ENCODE peak calls at places on chromosomes 12 and 14, in eight cellular contexts. L is Kasumi-1; X is foreskin keratinocyte; N is GM18507; O is CD8-positive, alpha-beta memory T cell; F is hepatic stellate cell; I is Peyer's patch; Q is activated CD4-positive, alpha-beta T cell treated with anti-CD3 and anti-CD28 coated beads, Interleukin-2, amount 10 ng/mL, durations not matched to agents 24 days and 14 days. K is an unnamed sample.

GRCh38 chr12:6074979-6075585 is 49.4 kb downstream of the VWF start:
- DNase-seq in L (no peak), Q (peak), F (peak), O (peak), I (peak), N (no peak), X (no peak), K (no peak)

GRCh38 chr12:67720383-67720856 is 71.9 kb downstream of the DYRK2 start:
- DNase-seq in N (no peak), F (peak), X (no peak), I (no peak), L (no peak), Q (no peak), O (no peak), K (no peak)

GRCh38 chr14:63939006-63939270 is 86.1 kb downstream of the SYNE2 start:
- DNase-seq in F (no peak), N (no peak), O (no peak), Q (no peak), I (no peak), L (no peak), X (no peak), K (no peak)

GRCh38 chr12:114676142-114676741 is 7.7 kb downstream of the TBX3 start:
- DNase-seq in Q (no peak), X (peak), L (no peak), F (no peak), N (no peak), O (no peak), I (no peak), K (no peak)

GRCh38 chr14:53882684-53883083 is 73.9 kb downstream of the BMP4 start:
- DNase-seq in X (no peak), O (no peak), N (no peak), L (no peak), Q (no peak), F (no peak), I (no peak), K (no peak)

GRCh38 chr12:68268971-68269370 is 15.6 kb upstream of the IL22 start:
- DNase-seq in I (no peak), X (no peak), O (no peak), N (no peak), F (no peak), Q (no peak), L (no peak), K (no peak)

GRCh38 chr12:64895541-64895940 is 71.1 kb downstream of the TBC1D30 start:
- DNase-seq in O (no peak), L (no peak), F (no peak), N (no peak), X (peak), I (no peak), Q (no peak), K (no peak)

GRCh38 chr12:2451025-2451424 is 343.7 kb upstream of the FKBP4 start:
- DNase-seq in F (peak), N (no peak), I (no peak), L (no peak), X (no peak), O (no peak), Q (no peak), K (no peak)

GRCh38 chr12:64916431-64916830 is 92.0 kb downstream of the TBC1D30 start:
- DNase-seq in O (no peak), Q (no peak), L (no peak), I (no peak), X (no peak), N (no peak), F (no peak), K (no peak)

GRCh38 chr14:21106191-21106505 is 5.3 kb downstream of the TMEM253 start:
- DNase-seq in F (no peak), N (no peak), I (no peak), L (no peak), X (peak), Q (no peak), O (no peak), K (no peak)

GRCh38 chr12:123843912-123844748 is 82.0 kb downstream of the DNAH10 start:
- DNase-seq in O (no peak), Q (no peak), F (no peak), X (peak), L (no peak), N (no peak), I (no peak), K (no peak)

GRCh38 chr12:65728913-65729793 is 95.1 kb upstream of the HMGA2 start:
- DNase-seq in L (no peak), F (no peak), O (no peak), Q (no peak), N (no peak), I (no peak), X (peak), K (peak)

GRCh38 chr12:3168775-3169221 is 91.6 kb downstream of the TSPAN9 start:
- DNase-seq in O (no peak), L (no peak), I (no peak), F (peak), N (no peak), X (peak), Q (no peak), K (no peak)

GRCh38 chr12:13887774-13888388 is 93.5 kb downstream of the GRIN2B start:
- DNase-seq in X (no peak), O (no peak), N (no peak), L (no peak), F (no peak), I (peak), Q (peak), K (no peak)

GRCh38 chr12:124687695-124688301 is 120.4 kb upstream of the NCOR2 start:
- DNase-seq in Q (peak), F (no peak), O (no peak), I (no peak), X (no peak), N (no peak), L (no peak), K (peak)

GRCh38 chr12:67514502-67514901 is 134.0 kb upstream of the DYRK2 start:
- DNase-seq in N (no peak), Q (no peak), F (no peak), I (no peak), O (no peak), L (no peak), X (no peak), K (no peak)

GRCh38 chr12:50749459-50749882 is 14.4 kb upstream of the ATF1 start:
- DNase-seq in N (no peak), F (no peak), O (no peak), X (no peak), I (no peak), Q (no peak), L (no peak), K (no peak)

GRCh38 chr12:70641691-70642090 is 4.5 kb upstream of the PTPRB start:
- DNase-seq in O (no peak), N (no peak), L (no peak), Q (no peak), I (no peak), F (no peak), X (no peak), K (no peak)

GRCh38 chr12:9115731-9116689 is at the start of gene A2M:
- DNase-seq in X (no peak), Q (peak), I (no peak), N (no peak), O (no peak), F (no peak), L (no peak), K (no peak)

GRCh38 chr14:99548871-99549270 is 55.1 kb downstream of the CCDC85C start:
- DNase-seq in I (no peak), O (no peak), F (no peak), N (no peak), Q (no peak), X (no peak), L (no peak), K (no peak)

GRCh38 chr12:109157986-109158385 is 41.6 kb downstream of the ACACB start:
- DNase-seq in L (no peak), I (no peak), N (no peak), X (no peak), Q (no peak), F (no peak), O (no peak), K (no peak)

GRCh38 chr12:132182711-132183365 is 38.6 kb downstream of the NOC4L start:
- DNase-seq in F (no peak), Q (no peak), N (no peak), X (no peak), L (no peak), O (no peak), I (no peak), K (no peak)

GRCh38 chr14:60653388-60653690 is 4.1 kb upstream of the SIX1 start:
- DNase-seq in I (no peak), O (no peak), L (no peak), Q (no peak), X (no peak), N (no peak), F (no peak), K (no peak)

GRCh38 chr12:57451233-57451778 is 3.8 kb upstream of the INHBE start:
- DNase-seq in N (no peak), I (no peak), F (no peak), O (no peak), Q (no peak), X (no peak), L (no peak), K (no peak)

GRCh38 chr12:6201199-6201608 is 1.0 kb downstream of the CD9 start:
- DNase-seq in I (peak), O (no peak), L (no peak), F (no peak), N (no peak), X (no peak), Q (no peak), K (no peak)

GRCh38 chr14:105075364-105076295 is 10.4 kb upstream of the GPR132 start:
- DNase-seq in F (peak), O (no peak), N (no peak), X (no peak), I (peak), Q (peak), L (peak), K (peak)

GRCh38 chr14:63956326-63956725 is 103.5 kb downstream of the SYNE2 start:
- DNase-seq in Q (no peak), L (no peak), F (no peak), I (no peak), X (peak), O (no peak), N (no peak), K (no peak)

GRCh38 chr12:69698769-69699540 is at the start of gene BEST3:
- DNase-seq in X (no peak), N (no peak), I (no peak), O (no peak), L (no peak), Q (no peak), F (no peak), K (no peak)

GRCh38 chr14:90999299-90999698 is 61.1 kb downstream of the RPS6KA5 start:
- DNase-seq in F (no peak), X (no peak), N (no peak), L (no peak), Q (no peak), O (no peak), I (no peak), K (no peak)

GRCh38 chr14:69226736-69227135 is 33.2 kb upstream of the GALNT16 start:
- DNase-seq in O (no peak), Q (no peak), I (no peak), X (no peak), L (no peak), N (no peak), F (no peak), K (no peak)

GRCh38 chr12:43551971-43552559 is at the start of gene ADAMTS20:
- DNase-seq in L (no peak), F (peak), X (peak), Q (no peak), O (no peak), N (no peak), I (no peak), K (peak)

GRCh38 chr12:104064842-104065441 is 611 bp downstream of the HCFC2 start:
- DNase-seq in O (no peak), L (no peak), N (no peak), Q (peak), I (peak), X (no peak), F (peak), K (peak)

GRCh38 chr12:68350753-68351152 is 18.6 kb upstream of the MDM1 start:
- DNase-seq in N (no peak), X (no peak), I (no peak), Q (no peak), O (no peak), L (no peak), F (no peak), K (no peak)

K was measured in glutamatergic neuron.